ENCODE peak calls at places on chromosomes 13 and 19, in eight cellular contexts. One of them, this sample, is unnamed.

GRCh38 chr19:18645035-18645511 is 8.2 kb downstream of the KLHL26 start:
- DNase-seq in DMS153: no peak
- DNase-seq in caudate nucleus: peak; percentile 71
- DNase-seq in stimulated activated CD4-positive, alpha-beta T cell treated with anti-CD3 and anti-CD28 coated beads, Interleukin-4, amount 100 ng/mL, for 48 hours: no peak
- DNase-seq in M059J: no peak
- DNase-seq in T-helper 1 cell: no peak
- DNase-seq in Kasumi-1: no peak
- DNase-seq in NCI-H1417: no peak
- DNase-seq in this sample: peak; percentile 69

GRCh38 chr19:40776364-40776763 is 1.0 kb downstream of the MIA start:
- DNase-seq in DMS153: no peak
- DNase-seq in caudate nucleus: no peak
- DNase-seq in stimulated activated CD4-positive, alpha-beta T cell treated with anti-CD3 and anti-CD28 coated beads, Interleukin-4, amount 100 ng/mL, for 48 hours: no peak
- DNase-seq in M059J: no peak
- DNase-seq in T-helper 1 cell: no peak
- DNase-seq in Kasumi-1: no peak
- DNase-seq in NCI-H1417: no peak
- DNase-seq in this sample: no peak

GRCh38 chr13:27276188-27276587 is 5.6 kb downstream of the RASL11A start:
- DNase-seq in DMS153: no peak
- DNase-seq in caudate nucleus: no peak
- DNase-seq in stimulated activated CD4-positive, alpha-beta T cell treated with anti-CD3 and anti-CD28 coated beads, Interleukin-4, amount 100 ng/mL, for 48 hours: no peak
- DNase-seq in M059J: peak; percentile 36
- DNase-seq in T-helper 1 cell: no peak
- DNase-seq in Kasumi-1: no peak
- DNase-seq in NCI-H1417: no peak
- DNase-seq in this sample: no peak

GRCh38 chr19:46719629-46720515 is 3.0 kb upstream of the PRKD2 start:
- DNase-seq in DMS153: no peak
- DNase-seq in caudate nucleus: no peak
- DNase-seq in stimulated activated CD4-positive, alpha-beta T cell treated with anti-CD3 and anti-CD28 coated beads, Interleukin-4, amount 100 ng/mL, for 48 hours: no peak
- DNase-seq in M059J: no peak
- DNase-seq in T-helper 1 cell: no peak
- DNase-seq in Kasumi-1: no peak
- DNase-seq in NCI-H1417: no peak
- DNase-seq in this sample: no peak

GRCh38 chr13:91112878-91113277 is 234.6 kb upstream of the MIR17HG start:
- DNase-seq in DMS153: no peak
- DNase-seq in caudate nucleus: no peak
- DNase-seq in stimulated activated CD4-positive, alpha-beta T cell treated with anti-CD3 and anti-CD28 coated beads, Interleukin-4, amount 100 ng/mL, for 48 hours: no peak
- DNase-seq in M059J: no peak
- DNase-seq in T-helper 1 cell: no peak
- DNase-seq in Kasumi-1: no peak
- DNase-seq in NCI-H1417: no peak
- DNase-seq in this sample: no peak

GRCh38 chr19:49165865-49166301 is 8.3 kb downstream of the TRPM4 start:
- DNase-seq in DMS153: no peak
- DNase-seq in caudate nucleus: no peak
- DNase-seq in stimulated activated CD4-positive, alpha-beta T cell treated with anti-CD3 and anti-CD28 coated beads, Interleukin-4, amount 100 ng/mL, for 48 hours: no peak
- DNase-seq in M059J: no peak
- DNase-seq in T-helper 1 cell: no peak
- DNase-seq in Kasumi-1: no peak
- DNase-seq in NCI-H1417: no peak
- DNase-seq in this sample: no peak

GRCh38 chr13:112714772-112715569 is 25.1 kb downstream of the ATP11A start:
- DNase-seq in DMS153: no peak
- DNase-seq in caudate nucleus: no peak
- DNase-seq in stimulated activated CD4-positive, alpha-beta T cell treated with anti-CD3 and anti-CD28 coated beads, Interleukin-4, amount 100 ng/mL, for 48 hours: no peak
- DNase-seq in M059J: no peak
- DNase-seq in T-helper 1 cell: no peak
- DNase-seq in Kasumi-1: no peak
- DNase-seq in NCI-H1417: no peak
- DNase-seq in this sample: no peak

GRCh38 chr13:93316848-93317247 is 90.2 kb downstream of the GPC6 start:
- DNase-seq in DMS153: no peak
- DNase-seq in caudate nucleus: no peak
- DNase-seq in stimulated activated CD4-positive, alpha-beta T cell treated with anti-CD3 and anti-CD28 coated beads, Interleukin-4, amount 100 ng/mL, for 48 hours: no peak
- DNase-seq in M059J: no peak
- DNase-seq in T-helper 1 cell: no peak
- DNase-seq in Kasumi-1: no peak
- DNase-seq in NCI-H1417: no peak
- DNase-seq in this sample: no peak

GRCh38 chr19:9936151-9937000 is at the start of gene OLFM2:
- DNase-seq in DMS153: no peak
- DNase-seq in caudate nucleus: peak; percentile 8
- DNase-seq in stimulated activated CD4-positive, alpha-beta T cell treated with anti-CD3 and anti-CD28 coated beads, Interleukin-4, amount 100 ng/mL, for 48 hours: no peak
- DNase-seq in M059J: no peak
- DNase-seq in T-helper 1 cell: no peak
- DNase-seq in Kasumi-1: no peak
- DNase-seq in NCI-H1417: peak; percentile 44
- DNase-seq in this sample: peak; percentile 31

GRCh38 chr13:75372517-75372916 is 109.5 kb downstream of the TBC1D4 start:
- DNase-seq in DMS153: no peak
- DNase-seq in caudate nucleus: no peak
- DNase-seq in stimulated activated CD4-positive, alpha-beta T cell treated with anti-CD3 and anti-CD28 coated beads, Interleukin-4, amount 100 ng/mL, for 48 hours: no peak
- DNase-seq in M059J: peak; percentile 55
- DNase-seq in T-helper 1 cell: no peak
- DNase-seq in Kasumi-1: peak; percentile 72
- DNase-seq in NCI-H1417: peak; percentile 37
- DNase-seq in this sample: no peak

GRCh38 chr13:110535526-110535925 is 26.0 kb downstream of the RAB20 start:
- DNase-seq in DMS153: no peak
- DNase-seq in caudate nucleus: no peak
- DNase-seq in stimulated activated CD4-positive, alpha-beta T cell treated with anti-CD3 and anti-CD28 coated beads, Interleukin-4, amount 100 ng/mL, for 48 hours: no peak
- DNase-seq in M059J: no peak
- DNase-seq in T-helper 1 cell: no peak
- DNase-seq in Kasumi-1: no peak
- DNase-seq in NCI-H1417: no peak
- DNase-seq in this sample: no peak

GRCh38 chr19:44345969-44346368 is 10.5 kb downstream of the ZNF112 start:
- DNase-seq in DMS153: no peak
- DNase-seq in caudate nucleus: no peak
- DNase-seq in stimulated activated CD4-positive, alpha-beta T cell treated with anti-CD3 and anti-CD28 coated beads, Interleukin-4, amount 100 ng/mL, for 48 hours: no peak
- DNase-seq in M059J: peak; percentile 4
- DNase-seq in T-helper 1 cell: no peak
- DNase-seq in Kasumi-1: no peak
- DNase-seq in NCI-H1417: no peak
- DNase-seq in this sample: peak; percentile 16

GRCh38 chr19:44731081-44731480 is 17.4 kb upstream of the BCL3 start:
- DNase-seq in DMS153: no peak
- DNase-seq in caudate nucleus: no peak
- DNase-seq in stimulated activated CD4-positive, alpha-beta T cell treated with anti-CD3 and anti-CD28 coated beads, Interleukin-4, amount 100 ng/mL, for 48 hours: no peak
- DNase-seq in M059J: no peak
- DNase-seq in T-helper 1 cell: no peak
- DNase-seq in Kasumi-1: no peak
- DNase-seq in NCI-H1417: no peak
- DNase-seq in this sample: no peak

GRCh38 chr13:32443111-32443510 is 15.2 kb upstream of the N4BP2L1 start:
- DNase-seq in DMS153: peak; percentile 60
- DNase-seq in caudate nucleus: no peak
- DNase-seq in stimulated activated CD4-positive, alpha-beta T cell treated with anti-CD3 and anti-CD28 coated beads, Interleukin-4, amount 100 ng/mL, for 48 hours: no peak
- DNase-seq in M059J: peak; percentile 11
- DNase-seq in T-helper 1 cell: peak; percentile 5
- DNase-seq in Kasumi-1: peak; percentile 35
- DNase-seq in NCI-H1417: no peak
- DNase-seq in this sample: no peak

GRCh38 chr13:112997188-112998135 is 28.4 kb downstream of the MCF2L start:
- DNase-seq in DMS153: no peak
- DNase-seq in caudate nucleus: no peak
- DNase-seq in stimulated activated CD4-positive, alpha-beta T cell treated with anti-CD3 and anti-CD28 coated beads, Interleukin-4, amount 100 ng/mL, for 48 hours: no peak
- DNase-seq in M059J: no peak
- DNase-seq in T-helper 1 cell: no peak
- DNase-seq in Kasumi-1: peak; percentile 30
- DNase-seq in NCI-H1417: no peak
- DNase-seq in this sample: no peak

GRCh38 chr19:36009220-36009619 is 607 bp upstream of the SYNE4 start:
- DNase-seq in DMS153: peak; percentile 32
- DNase-seq in caudate nucleus: no peak
- DNase-seq in stimulated activated CD4-positive, alpha-beta T cell treated with anti-CD3 and anti-CD28 coated beads, Interleukin-4, amount 100 ng/mL, for 48 hours: peak; percentile 42
- DNase-seq in M059J: peak; percentile 48
- DNase-seq in T-helper 1 cell: peak; percentile 36
- DNase-seq in Kasumi-1: no peak
- DNase-seq in NCI-H1417: peak; percentile 54
- DNase-seq in this sample: peak; percentile 42

GRCh38 chr13:33794576-33794975 is 23.4 kb upstream of the RFC3 start:
- DNase-seq in DMS153: no peak
- DNase-seq in caudate nucleus: no peak
- DNase-seq in stimulated activated CD4-positive, alpha-beta T cell treated with anti-CD3 and anti-CD28 coated beads, Interleukin-4, amount 100 ng/mL, for 48 hours: no peak
- DNase-seq in M059J: peak; percentile 82
- DNase-seq in T-helper 1 cell: no peak
- DNase-seq in Kasumi-1: no peak
- DNase-seq in NCI-H1417: no peak
- DNase-seq in this sample: no peak